ENCODE peak calls at places on chromosome 9, in four cellular contexts. W is A549, R is HepG2, G is K562. S is an unnamed sample.

GRCh38 chr9:16671591-16672137 is 198.8 kb downstream of the BNC2 start:
- DNase-seq in W (no peak), R (no peak), G (no peak), S (peak; percentile 19)

GRCh38 chr9:115469826-115470225 is 351.9 kb upstream of the TNC start:
- DNase-seq in W (no peak), R (no peak), G (no peak), S (no peak)

GRCh38 chr9:38012767-38013450 is 56.1 kb downstream of the SHB start:
- DNase-seq in W (no peak), R (no peak), G (no peak), S (no peak)

GRCh38 chr9:78958887-78959286 is 612.9 kb upstream of the TLE4 start:
- DNase-seq in W (peak; percentile 58), R (no peak), G (peak; percentile 0), S (no peak)

GRCh38 chr9:75855509-75855908 is 35.0 kb upstream of the PCSK5 start:
- DNase-seq in W (peak; percentile 25), R (peak; percentile 13), G (peak; percentile 1), S (no peak)

GRCh38 chr9:136209232-136209631 is 4.3 kb upstream of the LHX3 start:
- DNase-seq in W (no peak), R (no peak), G (no peak), S (no peak)

GRCh38 chr9:68457803-68458202 is 82.9 kb downstream of the TMEM252 start:
- DNase-seq in W (peak; percentile 11), R (no peak), G (no peak), S (no peak)

GRCh38 chr9:114745879-114746550 is 59.8 kb downstream of the TNFSF15 start:
- DNase-seq in W (no peak), R (no peak), G (peak; percentile 12), S (no peak)

GRCh38 chr9:16705121-16705604 is 165.3 kb downstream of the BNC2 start:
- DNase-seq in W (peak; percentile 99), R (no peak), G (peak; percentile 67), S (no peak)

GRCh38 chr9:85453850-85454249 is 287.9 kb downstream of the AGTPBP1 start:
- DNase-seq in W (no peak), R (no peak), G (no peak), S (no peak)

GRCh38 chr9:93682155-93682968 is 106.0 kb downstream of the PHF2 start:
- DNase-seq in W (peak; percentile 62), R (peak; percentile 28), G (peak; percentile 72), S (no peak)

GRCh38 chr9:8850916-8851315 is 1051.3 kb upstream of the DMAC1 start:
- DNase-seq in W (no peak), R (no peak), G (no peak), S (no peak)

GRCh38 chr9:2427016-2427891 is 194.3 kb upstream of the VLDLR start:
- DNase-seq in W (no peak), R (no peak), G (no peak), S (no peak)

GRCh38 chr9:69200071-69200470 is 26.0 kb downstream of the TJP2 start:
- DNase-seq in W (no peak), R (no peak), G (peak; percentile 57), S (no peak)

GRCh38 chr9:126471084-126471611 is 142.6 kb upstream of the LMX1B start:
- DNase-seq in W (no peak), R (no peak), G (no peak), S (peak; percentile 52)

GRCh38 chr9:110871736-110872135 is 166.5 kb downstream of the LPAR1 start:
- DNase-seq in W (no peak), R (no peak), G (no peak), S (no peak)

GRCh38 chr9:89498845-89499480 is 1.1 kb upstream of the SEMA4D start:
- DNase-seq in W (no peak), R (no peak), G (no peak), S (no peak)

GRCh38 chr9:133335924-133336811 is at the start of gene SURF6:
- DNase-seq in W (peak; percentile 91), R (peak; percentile 78), G (peak; percentile 97), S (peak; percentile 69)

GRCh38 chr9:91127653-91128052 is 234.1 kb downstream of the AUH start:
- DNase-seq in W (no peak), R (no peak), G (no peak), S (no peak)

GRCh38 chr9:69822091-69822750 is 1.6 kb downstream of the CFAP95 start:
- DNase-seq in W (peak; percentile 10), R (no peak), G (no peak), S (no peak)

GRCh38 chr9:131233556-131233955 is 42.8 kb downstream of the FAM78A start:
- DNase-seq in W (no peak), R (no peak), G (no peak), S (no peak)

GRCh38 chr9:95499847-95500246 is 16.9 kb downstream of the PTCH1 start:
- DNase-seq in W (no peak), R (peak; percentile 32), G (no peak), S (no peak)

GRCh38 chr9:89661956-89662717 is 57.3 kb downstream of the GADD45G start:
- DNase-seq in W (peak; percentile 87), R (peak; percentile 75), G (peak; percentile 24), S (no peak)

GRCh38 chr9:19408316-19408692 is 505 bp upstream of the ACER2 start:
- DNase-seq in W (peak; percentile 4), R (no peak), G (no peak), S (no peak)
- TF ChIP-seq RFX5 in W (no peak), R (no peak), G (no peak), S (no peak)

GRCh38 chr9:134967547-134967930 is 49.8 kb upstream of the FCN1 start:
- DNase-seq in W (no peak), R (no peak), G (no peak), S (no peak)
- TF ChIP-seq ESRRA in W (no peak), R (no peak), G (no peak), S (no peak)

GRCh38 chr9:129026442-129027223 is 1.5 kb downstream of the SH3GLB2 start:
- DNase-seq in W (no peak), R (peak; percentile 20), G (peak; percentile 55), S (no peak)
- TF ChIP-seq RFX5 in W (no peak), R (no peak), G (no peak), S (no peak)

GRCh38 chr9:134547161-134548100 is 94.2 kb upstream of the COL5A1 start:
- DNase-seq in W (no peak), R (no peak), G (no peak), S (no peak)

GRCh38 chr9:134548185-134548584 is 93.4 kb upstream of the COL5A1 start:
- DNase-seq in W (no peak), R (no peak), G (no peak), S (no peak)

GRCh38 chr9:134545213-134546211 is 96.1 kb upstream of the COL5A1 start:
- DNase-seq in W (no peak), R (no peak), G (no peak), S (no peak)

GRCh38 chr9:134546231-134546731 is 95.3 kb upstream of the COL5A1 start:
- DNase-seq in W (no peak), R (no peak), G (no peak), S (no peak)

DNA sequence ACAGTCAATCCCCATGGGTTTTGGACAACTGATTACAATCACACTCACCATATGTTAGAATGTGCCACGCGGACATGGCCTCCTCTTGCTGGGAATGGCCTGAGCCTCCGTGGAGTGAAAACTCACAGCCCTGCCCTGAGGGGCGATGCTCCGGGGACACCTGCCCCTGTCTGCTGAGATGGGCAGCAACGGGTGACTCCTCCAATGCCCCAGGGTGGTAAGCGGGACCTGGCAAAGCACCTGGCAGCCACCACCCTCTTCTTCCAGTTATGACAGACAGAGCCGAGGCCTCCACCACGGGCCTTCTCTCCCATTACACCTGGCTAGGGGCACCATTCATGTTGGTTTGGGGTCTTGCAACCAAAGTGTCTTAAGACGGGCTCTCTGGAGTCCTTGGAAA is 94.9 kb upstream of the COL5A1 start:
- DNase-seq in W (no peak), R (no peak), G (no peak), S (no peak)
- TF ChIP-seq ESRRA in W (no peak), R (no peak), G (no peak), S (no peak)

GRCh38 chr9:116635908-116636307 is 51.2 kb upstream of the TRIM32 start:
- DNase-seq in W (no peak), R (no peak), G (no peak), S (no peak)

GRCh38 chr9:116644099-116644688 is 42.9 kb upstream of the TRIM32 start:
- DNase-seq in W (no peak), R (no peak), G (no peak), S (no peak)

GRCh38 chr9:116643691-116644090 is 43.4 kb upstream of the TRIM32 start:
- DNase-seq in W (no peak), R (no peak), G (no peak), S (no peak)

GRCh38 chr9:116641292-116642059 is 45.6 kb upstream of the TRIM32 start:
- DNase-seq in W (no peak), R (no peak), G (no peak), S (no peak)

GRCh38 chr9:116639251-116639741 is 47.8 kb upstream of the TRIM32 start:
- DNase-seq in W (no peak), R (no peak), G (no peak), S (no peak)
- TF ChIP-seq RFX5 in W (no peak), R (no peak), G (no peak), S (no peak)